ENCODE peak calls at places on chromosomes 4 and X, in eight cellular contexts. One of them, this sample, is unnamed.

GRCh38 chrX:111086521-111087127 is 9.4 kb upstream of the PAK3 start:
- DNase-seq in adipocyte: no peak
- DNase-seq in immature natural killer cell: no peak
- DNase-seq in astrocyte of the spinal cord: no peak
- DNase-seq in neural crest cell: no peak
- DNase-seq in WTC11: no peak
- DNase-seq in GDM1: no peak
- DNase-seq in brain microvascular endothelial cell: no peak
- DNase-seq in this sample: no peak

GRCh38 chrX:136491832-136492231 is 4.1 kb downstream of the BRS3 start:
- DNase-seq in GDM1: no peak
- DNase-seq in brain microvascular endothelial cell: no peak
- DNase-seq in adipocyte: no peak
- DNase-seq in neural crest cell: no peak
- DNase-seq in immature natural killer cell: no peak
- DNase-seq in astrocyte of the spinal cord: no peak
- DNase-seq in WTC11: no peak
- DNase-seq in this sample: no peak

GRCh38 chr4:76197971-76198410 is 15.6 kb downstream of the SCARB2 start:
- DNase-seq in WTC11: no peak
- DNase-seq in neural crest cell: peak
- DNase-seq in immature natural killer cell: no peak
- DNase-seq in brain microvascular endothelial cell: peak
- DNase-seq in adipocyte: peak
- DNase-seq in astrocyte of the spinal cord: peak
- DNase-seq in GDM1: peak
- DNase-seq in this sample: peak

GRCh38 chr4:99356992-99357391 is 4.4 kb upstream of the ADH1C start:
- DNase-seq in immature natural killer cell: no peak
- DNase-seq in astrocyte of the spinal cord: no peak
- DNase-seq in WTC11: no peak
- DNase-seq in GDM1: no peak
- DNase-seq in brain microvascular endothelial cell: no peak
- DNase-seq in neural crest cell: no peak
- DNase-seq in adipocyte: no peak
- DNase-seq in this sample: no peak

GRCh38 chrX:111270339-111270738 is at the start of gene CAPN6:
- DNase-seq in WTC11: peak
- DNase-seq in brain microvascular endothelial cell: no peak
- DNase-seq in GDM1: no peak
- DNase-seq in neural crest cell: no peak
- DNase-seq in adipocyte: peak
- DNase-seq in immature natural killer cell: no peak
- DNase-seq in astrocyte of the spinal cord: no peak
- DNase-seq in this sample: no peak

GRCh38 chr4:77240469-77241066 is 83.6 kb downstream of the CCNG2 start:
- DNase-seq in GDM1: peak
- DNase-seq in WTC11: peak
- DNase-seq in astrocyte of the spinal cord: peak
- DNase-seq in immature natural killer cell: peak
- DNase-seq in neural crest cell: peak
- DNase-seq in brain microvascular endothelial cell: peak
- DNase-seq in adipocyte: peak
- DNase-seq in this sample: peak

GRCh38 chr4:35897808-35898207 is 346.5 kb downstream of the ARAP2 start:
- DNase-seq in astrocyte of the spinal cord: no peak
- DNase-seq in WTC11: no peak
- DNase-seq in GDM1: no peak
- DNase-seq in adipocyte: no peak
- DNase-seq in immature natural killer cell: no peak
- DNase-seq in neural crest cell: no peak
- DNase-seq in brain microvascular endothelial cell: no peak
- DNase-seq in this sample: no peak

GRCh38 chr4:83490876-83491450 is 6.1 kb upstream of the ABRAXAS1 start:
- DNase-seq in neural crest cell: no peak
- DNase-seq in adipocyte: peak
- DNase-seq in GDM1: peak
- DNase-seq in immature natural killer cell: peak
- DNase-seq in brain microvascular endothelial cell: peak
- DNase-seq in WTC11: no peak
- DNase-seq in astrocyte of the spinal cord: peak
- DNase-seq in this sample: no peak

GRCh38 chr4:100913685-100914084 is 395.9 kb upstream of the EMCN start:
- DNase-seq in adipocyte: no peak
- DNase-seq in WTC11: peak
- DNase-seq in GDM1: no peak
- DNase-seq in astrocyte of the spinal cord: no peak
- DNase-seq in neural crest cell: no peak
- DNase-seq in brain microvascular endothelial cell: no peak
- DNase-seq in immature natural killer cell: no peak
- DNase-seq in this sample: no peak

GRCh38 chr4:163949976-163950601 is 455.6 kb downstream of the TMA16 start:
- DNase-seq in GDM1: no peak
- DNase-seq in astrocyte of the spinal cord: no peak
- DNase-seq in neural crest cell: no peak
- DNase-seq in adipocyte: no peak
- DNase-seq in WTC11: peak
- DNase-seq in brain microvascular endothelial cell: no peak
- DNase-seq in immature natural killer cell: no peak
- DNase-seq in this sample: no peak

GRCh38 chr4:83189631-83190136 is 75.2 kb upstream of the PLAC8 start:
- DNase-seq in adipocyte: no peak
- DNase-seq in brain microvascular endothelial cell: no peak
- DNase-seq in GDM1: no peak
- DNase-seq in WTC11: no peak
- DNase-seq in neural crest cell: no peak
- DNase-seq in immature natural killer cell: no peak
- DNase-seq in astrocyte of the spinal cord: no peak
- DNase-seq in this sample: no peak

GRCh38 chr4:110823251-110823650 is 200.4 kb upstream of the PITX2 start:
- DNase-seq in astrocyte of the spinal cord: peak
- DNase-seq in immature natural killer cell: no peak
- DNase-seq in WTC11: no peak
- DNase-seq in adipocyte: no peak
- DNase-seq in brain microvascular endothelial cell: peak
- DNase-seq in GDM1: no peak
- DNase-seq in neural crest cell: no peak
- DNase-seq in this sample: no peak

GRCh38 chr4:13483142-13484044 is 747 bp downstream of the RAB28 start:
- DNase-seq in immature natural killer cell: no peak
- DNase-seq in adipocyte: peak
- DNase-seq in GDM1: peak
- DNase-seq in astrocyte of the spinal cord: peak
- DNase-seq in neural crest cell: peak
- DNase-seq in brain microvascular endothelial cell: peak
- DNase-seq in WTC11: peak
- DNase-seq in this sample: peak